ENCODE peak calls at places on chromosomes 12 and 14, in five cellular contexts. V, Y, U, N and F are unnamed samples.

GRCh38 chr12:92408072-92408900 is 262.6 kb upstream of the BTG1 start:
- DNase-seq in V (peak; percentile 58), Y (no peak), U (no peak), N (peak; percentile 59), F (no peak)

GRCh38 chr14:50741571-50741970 is 73.5 kb upstream of the SAV1 start:
- DNase-seq in V (peak; percentile 67), Y (peak; percentile 44), U (no peak), N (peak; percentile 38), F (no peak)

GRCh38 chr14:94163806-94164205 is 10.3 kb upstream of the PPP4R4 start:
- DNase-seq in V (no peak), Y (no peak), U (no peak), N (no peak), F (no peak)

GRCh38 chr12:1935700-1936378 is 17.4 kb upstream of the CACNA2D4 start:
- DNase-seq in V (no peak), Y (no peak), U (peak; percentile 9), N (no peak), F (no peak)

GRCh38 chr14:89672636-89673279 is 255.7 kb upstream of the FOXN3 start:
- DNase-seq in V (no peak), Y (no peak), U (no peak), N (no peak), F (no peak)

GRCh38 chr12:108833355-108833733 is 24.0 kb downstream of the SSH1 start:
- DNase-seq in V (peak; percentile 84), Y (peak; percentile 95), U (no peak), N (no peak), F (no peak)

GRCh38 chr14:105204206-105204930 is 23.3 kb upstream of the NUDT14 start:
- DNase-seq in V (peak; percentile 65), Y (no peak), U (no peak), N (no peak), F (no peak)

GRCh38 chr12:49873361-49873934 is 30.3 kb downstream of the FAIM2 start:
- DNase-seq in V (no peak), Y (peak; percentile 64), U (no peak), N (no peak), F (no peak)

GRCh38 chr14:82661258-82661657 is 1127.6 kb upstream of the SEL1L start:
- DNase-seq in V (no peak), Y (no peak), U (no peak), N (no peak), F (no peak)

GRCh38 chr12:47370421-47370820 is 290.7 kb upstream of the AMIGO2 start:
- DNase-seq in V (peak; percentile 79), Y (no peak), U (no peak), N (no peak), F (no peak)

GRCh38 chr12:8698132-8698829 is 490 bp downstream of the RIMKLB start:
- DNase-seq in V (peak; percentile 47), Y (peak; percentile 23), U (peak; percentile 71), N (peak; percentile 54), F (peak; percentile 72)

GRCh38 chr14:70188608-70189540 is at the start of gene SLC8A3:
- DNase-seq in V (peak; percentile 73), Y (peak; percentile 44), U (peak; percentile 51), N (peak; percentile 75), F (peak; percentile 76)

GRCh38 chr14:53640695-53641094 is 315.9 kb downstream of the BMP4 start:
- DNase-seq in V (no peak), Y (peak; percentile 64), U (no peak), N (no peak), F (no peak)

GRCh38 chr12:83841620-83842019 is 1071.0 kb downstream of the SLC6A15 start:
- DNase-seq in V (peak; percentile 31), Y (peak; percentile 34), U (no peak), N (no peak), F (no peak)

GRCh38 chr14:101558739-101559240 is 2.5 kb upstream of the DIO3 start:
- DNase-seq in V (no peak), Y (no peak), U (no peak), N (no peak), F (no peak)

GRCh38 chr14:101561145-101561896 is at the start of gene DIO3:
- DNase-seq in V (no peak), Y (peak; percentile 11), U (peak; percentile 62), N (no peak), F (no peak)

GRCh38 chr14:101560534-101561113 is 671 bp upstream of the DIO3 start:
- DNase-seq in V (no peak), Y (no peak), U (no peak), N (no peak), F (no peak)

GRCh38 chr14:101559250-101559623 is 2.1 kb upstream of the DIO3 start:
- DNase-seq in V (no peak), Y (no peak), U (no peak), N (no peak), F (no peak)

DNA sequence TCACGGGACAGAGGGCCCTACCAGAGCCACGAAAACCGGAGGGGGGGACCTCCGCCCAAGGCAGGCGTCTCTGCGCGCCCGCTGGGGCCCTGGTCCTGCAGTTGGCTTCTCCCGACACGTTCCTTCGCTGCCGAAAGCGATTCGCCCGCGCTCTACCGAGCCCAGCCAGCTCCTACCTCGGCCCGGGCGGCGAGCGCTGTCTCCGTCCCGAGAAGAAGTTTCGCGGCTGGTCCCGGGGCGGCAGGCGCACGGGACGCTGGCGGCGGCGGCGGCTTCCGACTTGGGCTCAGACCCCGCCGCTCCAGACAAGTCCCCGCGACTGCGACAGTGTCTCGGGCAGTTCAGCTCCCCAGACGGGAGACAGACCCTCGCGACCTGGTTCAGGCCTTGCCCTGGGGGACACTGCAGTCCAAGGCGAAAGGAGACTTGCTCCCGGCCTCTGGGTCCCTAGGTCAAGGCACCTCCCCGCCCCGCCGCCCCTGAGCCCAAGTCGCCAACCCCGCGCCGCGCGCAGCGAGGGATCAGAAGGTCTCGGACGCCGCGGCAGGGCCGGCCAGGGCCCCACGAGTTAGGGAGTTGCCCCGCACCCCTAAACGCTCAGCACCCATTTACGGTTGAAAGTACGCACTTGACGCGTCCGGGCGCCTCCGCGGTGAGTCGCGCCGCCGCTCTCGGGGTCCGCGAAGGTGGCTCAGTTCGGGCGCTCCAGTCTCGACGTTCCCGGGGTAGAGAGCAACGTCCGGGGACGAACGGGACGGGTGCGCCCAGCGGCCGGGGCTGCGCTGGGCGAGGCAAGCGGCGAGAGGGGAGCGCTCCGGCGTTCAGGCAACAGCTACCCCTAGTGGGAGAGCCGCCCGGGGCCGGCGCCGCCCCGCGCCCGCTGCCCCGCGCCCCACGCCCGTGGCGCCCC is 1.4 kb upstream of the DIO3 start:
- DNase-seq in V (no peak), Y (peak; percentile 6), U (peak; percentile 39), N (no peak), F (no peak)
- TF ChIP-seq CTCF in V (no peak), Y (no peak), U (peak; percentile 47), N (no peak), F (no peak)

GRCh38 chr12:127964717-127965116 is 302.3 kb upstream of the TMEM132C start:
- DNase-seq in V (no peak), Y (peak; percentile 16), U (no peak), N (no peak), F (no peak)
- TF ChIP-seq CTCF in V (no peak), Y (peak; percentile 51), U (no peak), N (no peak), F (no peak)

GRCh38 chr12:6950944-6951540 is at the start of gene PTPN6:
- DNase-seq in V (no peak), Y (no peak), U (no peak), N (peak; percentile 86), F (peak; percentile 71)

GRCh38 chr12:6949063-6949594 is 2.0 kb upstream of the PTPN6 start:
- DNase-seq in V (no peak), Y (no peak), U (no peak), N (no peak), F (no peak)

GRCh38 chr12:6951551-6952120 is 480 bp downstream of the PTPN6 start:
- DNase-seq in V (no peak), Y (no peak), U (no peak), N (no peak), F (peak; percentile 28)

GRCh38 chr12:6952121-6952859 is 1.1 kb downstream of the PTPN6 start:
- DNase-seq in V (no peak), Y (no peak), U (no peak), N (no peak), F (no peak)

DNA sequence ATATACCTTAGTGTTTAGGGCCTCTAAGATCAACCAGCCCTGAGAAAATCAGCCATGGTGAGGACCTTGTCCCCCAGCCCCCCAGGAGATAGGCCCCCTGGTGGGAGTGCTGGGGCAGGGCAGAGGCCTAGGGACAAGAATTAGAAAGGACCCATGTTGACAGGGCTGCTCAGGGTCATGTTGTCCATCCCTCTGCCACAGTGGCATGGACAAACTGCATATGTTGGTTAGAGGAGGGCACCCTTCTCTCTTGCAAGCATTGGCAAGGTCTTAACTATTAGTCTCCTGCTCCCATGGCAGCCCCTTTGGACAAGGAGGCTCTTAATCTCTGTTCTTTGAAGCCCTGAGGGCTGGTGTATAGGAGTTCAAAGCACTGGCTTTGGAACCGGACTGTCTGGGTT is 755 bp upstream of the PTPN6 start:
- DNase-seq in V (no peak), Y (no peak), U (no peak), N (no peak), F (peak; percentile 45)
- TF ChIP-seq CTCF in V (no peak), Y (peak; percentile 12), U (peak; percentile 59), N (peak; percentile 68), F (peak; percentile 41)

GRCh38 chr14:99609245-99610117 is 5.5 kb upstream of the CCDC85C start:
- DNase-seq in V (peak; percentile 59), Y (no peak), U (no peak), N (no peak), F (no peak)
- TF ChIP-seq CTCF in V (peak; percentile 74), Y (peak; percentile 49), U (no peak), N (peak; percentile 58), F (no peak)

DNA sequence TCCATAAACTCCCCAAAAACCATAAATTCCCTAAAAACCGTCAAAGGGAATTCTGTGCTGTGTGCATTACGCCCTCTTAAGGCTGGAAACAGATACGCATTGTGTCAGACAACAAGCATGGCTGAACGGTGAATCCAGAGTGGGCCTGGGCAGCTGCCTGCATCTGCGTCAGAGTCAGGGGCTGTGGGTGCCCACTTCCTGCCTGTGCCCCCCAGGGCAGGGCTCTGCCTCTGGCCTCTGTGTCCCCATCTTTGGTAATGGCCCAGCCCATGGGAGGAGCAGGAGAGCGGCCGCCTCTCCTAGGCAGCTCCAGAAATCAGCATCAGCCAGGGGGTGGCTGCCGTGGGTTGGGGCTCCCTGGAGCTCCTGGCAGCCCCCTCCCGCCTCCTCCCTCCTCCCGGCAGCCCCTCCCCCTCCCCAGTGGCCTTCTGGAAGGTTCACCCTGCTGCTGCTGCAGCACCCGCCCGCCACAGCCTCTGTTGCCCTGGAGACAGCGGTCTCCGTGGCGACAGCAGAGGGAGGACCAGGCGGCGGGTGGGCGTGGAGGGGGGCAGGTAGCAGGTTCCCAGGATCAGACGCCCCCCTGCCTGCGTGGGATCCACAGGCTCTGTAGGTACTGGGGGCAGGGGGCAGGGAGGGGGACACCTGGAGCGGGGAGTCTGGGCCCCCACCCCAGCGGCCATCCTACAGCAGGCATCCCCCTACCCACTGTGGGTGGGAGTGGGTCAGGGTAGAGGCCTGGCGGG is 5.9 kb downstream of the MMP17 start:
- DNase-seq in V (peak; percentile 40), Y (peak; percentile 16), U (no peak), N (no peak), F (no peak)
- TF ChIP-seq CTCF in V (peak; percentile 56), Y (peak; percentile 42), U (peak; percentile 44), N (peak; percentile 47), F (peak; percentile 25)